ENCODE peak calls at places on chromosomes 12 and 14, in four cellular contexts. T is AG09309, S is fibroblast of the aortic adventitia, U is A549. P is an unnamed sample.

GRCh38 chr14:75548544-75548943 is 26.3 kb downstream of the BATF start:
- DNase-seq in T (no peak), S (peak), U (no peak), P (no peak)

GRCh38 chr14:59407246-59407615 is 57.9 kb downstream of the GPR135 start:
- DNase-seq in S (peak), U (no peak), T (peak), P (no peak)

GRCh38 chr12:55830601-55831406 is 1.4 kb upstream of the DNAJC14 start:
- DNase-seq in U (peak), S (peak), T (no peak), P (no peak)

GRCh38 chr14:102231476-102232347 is 73.3 kb downstream of the MOK start:
- DNase-seq in T (no peak), S (no peak), U (no peak), P (no peak)

GRCh38 chr12:131671871-131672270 is 39.0 kb upstream of the SFSWAP start:
- DNase-seq in S (no peak), T (no peak), U (no peak), P (no peak)

GRCh38 chr14:52363969-52364368 is 49.9 kb downstream of the PTGER2 start:
- DNase-seq in U (no peak), S (no peak), T (peak), P (no peak)

GRCh38 chr12:10211975-10212622 is 578 bp upstream of the GABARAPL1 start:
- DNase-seq in T (peak), U (peak), S (peak), P (peak)

GRCh38 chr12:64268409-64268808 is 46.3 kb upstream of the KICS2 start:
- DNase-seq in S (no peak), U (no peak), T (no peak), P (no peak)

GRCh38 chr12:20212658-20213387 is 155.5 kb upstream of the PDE3A start:
- DNase-seq in T (peak), U (peak), S (peak), P (no peak)

GRCh38 chr14:47710581-47710980 is 35.2 kb upstream of the MDGA2 start:
- DNase-seq in S (no peak), T (no peak), U (no peak), P (no peak)

GRCh38 chr14:74655597-74656389 is 43.8 kb upstream of the LTBP2 start:
- DNase-seq in T (peak), S (peak), U (peak), P (no peak)

GRCh38 chr14:63727231-63727735 is 582 bp downstream of the SGPP1 start:
- DNase-seq in S (peak), T (no peak), U (peak), P (peak)

GRCh38 chr14:74913986-74914573 is 9.0 kb downstream of the RPS6KL1 start:
- DNase-seq in U (peak), T (peak), S (peak), P (no peak)

GRCh38 chr12:24374452-24374851 is 425.0 kb upstream of the SOX5 start:
- DNase-seq in T (no peak), U (no peak), S (no peak), P (no peak)

GRCh38 chr14:105015242-105015641 is 5.6 kb downstream of the CDCA4 start:
- DNase-seq in S (no peak), U (no peak), T (no peak), P (no peak)

GRCh38 chr14:96146131-96146771 is 58.4 kb upstream of the BDKRB2 start:
- DNase-seq in U (peak), T (peak), S (peak), P (no peak)

GRCh38 chr14:51732494-51733080 is 80.9 kb downstream of the FRMD6 start:
- DNase-seq in U (no peak), T (no peak), S (peak), P (no peak)

GRCh38 chr12:4273651-4274395 is at the start of gene CCND2:
- DNase-seq in S (peak), U (peak), T (no peak), P (peak)

GRCh38 chr14:87745507-87746118 is 247.4 kb downstream of the GALC start:
- DNase-seq in S (peak), T (no peak), U (peak), P (no peak)

GRCh38 chr14:23035303-23036164 is 834 bp upstream of the PSMB5 start:
- DNase-seq in T (no peak), U (no peak), S (no peak), P (no peak)

GRCh38 chr14:23030936-23031335 is 3.8 kb downstream of the PSMB5 start:
- DNase-seq in T (no peak), S (no peak), U (no peak), P (no peak)

GRCh38 chr14:23040100-23040499 is 1.9 kb upstream of the PSMB11 start:
- DNase-seq in T (no peak), U (no peak), S (no peak), P (no peak)

GRCh38 chr14:23033801-23034497 is 751 bp downstream of the PSMB5 start:
- DNase-seq in U (no peak), T (no peak), S (peak), P (no peak)

GRCh38 chr14:23034498-23035302 is at the start of gene PSMB5:
- DNase-seq in T (peak), S (peak), U (peak), P (peak)
- TF ChIP-seq CTCF in T (no peak), S (peak), U (no peak), P (no peak)

GRCh38 chr12:109910969-109911348 is 10.9 kb downstream of the TCHP start:
- DNase-seq in U (peak), T (no peak), S (peak), P (no peak)
- TF ChIP-seq CTCF in U (peak), T (peak), S (peak), P (no peak)

GRCh38 chr12:25482637-25483036 is 70.4 kb downstream of the LMNTD1 start:
- DNase-seq in U (no peak), S (no peak), T (no peak), P (no peak)

GRCh38 chr12:25477217-25477616 is 75.9 kb downstream of the LMNTD1 start:
- DNase-seq in S (no peak), U (no peak), T (no peak), P (no peak)

GRCh38 chr12:25480145-25480544 is 72.9 kb downstream of the LMNTD1 start:
- DNase-seq in T (no peak), U (no peak), S (no peak), P (no peak)
- TF ChIP-seq CTCF in T (no peak), U (no peak), S (no peak), P (no peak)

GRCh38 chr12:115866909-115867525 is 410.5 kb downstream of the MED13L start:
- DNase-seq in T (no peak), U (peak), S (no peak), P (no peak)
- TF ChIP-seq CTCF in T (no peak), U (peak), S (no peak), P (no peak)

GRCh38 chr12:80272516-80272915 is 171.5 kb upstream of the PTPRQ start:
- DNase-seq in S (no peak), T (no peak), U (no peak), P (no peak)

GRCh38 chr12:80273144-80273543 is 170.9 kb upstream of the PTPRQ start:
- DNase-seq in S (no peak), T (no peak), U (no peak), P (no peak)

GRCh38 chr12:80271770-80272169 is 172.3 kb upstream of the PTPRQ start:
- DNase-seq in U (no peak), T (no peak), S (peak), P (no peak)

GRCh38 chr12:80268924-80269749 is 169.8 kb downstream of the OTOGL start:
- DNase-seq in U (peak), S (peak), T (peak), P (no peak)

GRCh38 chr12:80269953-80270552 is 170.7 kb downstream of the OTOGL start:
- DNase-seq in S (peak), T (no peak), U (peak), P (no peak)
- TF ChIP-seq CTCF in S (peak), T (peak), U (peak), P (peak)

GRCh38 chr12:79883216-79883615 is 51.7 kb downstream of the PPP1R12A start:
- DNase-seq in T (no peak), S (no peak), U (no peak), P (no peak)

GRCh38 chr12:79887912-79888311 is 47.0 kb downstream of the PPP1R12A start:
- DNase-seq in U (no peak), T (no peak), S (no peak), P (no peak)

GRCh38 chr12:79885956-79886490 is 48.9 kb downstream of the PPP1R12A start:
- DNase-seq in U (no peak), S (no peak), T (no peak), P (no peak)

GRCh38 chr12:79884401-79885006 is 50.4 kb downstream of the PPP1R12A start:
- DNase-seq in S (no peak), T (no peak), U (no peak), P (no peak)

GRCh38 chr12:79886917-79887519 is 47.9 kb downstream of the PPP1R12A start:
- DNase-seq in S (peak), U (peak), T (peak), P (no peak)
- TF ChIP-seq CTCF in S (peak), U (peak), T (peak), P (no peak)

DNA sequence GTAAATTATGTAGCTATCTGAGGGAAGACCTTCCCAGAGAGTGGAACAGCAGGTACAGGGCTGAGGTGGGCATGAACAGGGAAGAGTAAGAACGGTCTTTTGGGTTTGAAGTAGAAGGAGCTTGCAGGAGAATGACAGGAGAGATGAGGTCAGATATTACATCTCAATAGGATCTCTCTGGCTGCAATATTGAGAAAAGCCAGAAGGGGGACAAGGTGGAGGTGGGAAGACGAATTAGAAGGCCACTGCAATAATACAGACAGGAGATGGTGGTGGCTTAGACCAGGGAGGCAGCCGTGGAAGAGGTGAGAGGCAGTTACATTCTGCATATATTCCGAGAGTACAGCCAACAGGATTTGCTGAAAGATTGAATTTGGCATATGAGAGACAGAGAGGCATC is 310.2 kb downstream of the APAF1 start:
- DNase-seq in S (peak), T (no peak), U (peak), P (no peak)
- TF ChIP-seq CTCF in S (peak), T (peak), U (peak), P (no peak)

GRCh38 chr12:119803391-119803791 is 73.7 kb downstream of the CIT start:
- DNase-seq in T (peak), S (peak), U (no peak), P (no peak)
- TF ChIP-seq CTCF in T (peak), S (no peak), U (no peak), P (no peak)

DNA sequence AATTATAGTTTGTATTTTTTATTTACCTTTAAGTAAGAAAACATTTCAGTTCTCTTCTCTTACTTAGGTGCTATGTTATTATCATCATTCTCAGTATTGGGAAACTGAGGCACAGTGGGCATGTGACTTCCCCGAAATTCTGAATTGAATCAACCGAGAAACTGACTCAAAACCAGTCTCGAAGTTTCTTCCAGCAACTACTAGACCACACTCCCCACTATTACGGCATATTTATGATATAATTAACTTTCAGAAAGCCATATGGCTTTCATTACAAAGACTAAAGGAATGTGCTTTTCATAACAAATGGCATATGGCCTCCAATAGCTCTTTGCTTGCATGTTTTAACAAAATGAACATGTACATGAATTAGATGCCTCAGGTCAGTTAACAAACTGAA is 182.8 kb upstream of the SLC38A2 start:
- DNase-seq in U (no peak), S (peak), T (peak), P (no peak)
- TF ChIP-seq CTCF in U (no peak), S (no peak), T (no peak), P (no peak)